ENCODE peak calls at places on chromosomes 7 and 10, in seven cellular contexts. K, A, W, G, Z, I and Y are unnamed samples.

GRCh38 chr7:112877671-112878460 is 87.7 kb upstream of the TMEM168 start:
- DNase-seq in K (no peak), A (no peak), W (no peak), G (no peak), Z (no peak), I (peak), Y (no peak)

GRCh38 chr7:88929719-88930118 is 134.2 kb upstream of the TEX47 start:
- DNase-seq in K (no peak), A (no peak), W (no peak), G (no peak), Z (no peak), I (no peak), Y (no peak)

GRCh38 chr10:98045785-98046389 is 15.5 kb upstream of the CRTAC1 start:
- DNase-seq in K (peak), A (no peak), W (peak), G (peak), Z (peak), I (peak), Y (no peak)

GRCh38 chr7:38781991-38782390 is 127.0 kb downstream of the VPS41 start:
- DNase-seq in K (no peak), A (no peak), W (no peak), G (no peak), Z (no peak), I (no peak), Y (no peak)

GRCh38 chr10:14477408-14477710 is 146.6 kb upstream of the FRMD4A start:
- DNase-seq in K (no peak), A (no peak), W (no peak), G (peak), Z (no peak), I (peak), Y (no peak)

GRCh38 chr10:95573953-95574604 is 12.9 kb upstream of the SORBS1 start:
- DNase-seq in K (no peak), A (no peak), W (no peak), G (no peak), Z (no peak), I (no peak), Y (no peak)

GRCh38 chr7:129271500-129272355 is 46.9 kb downstream of the AHCYL2 start:
- DNase-seq in K (no peak), A (no peak), W (peak), G (no peak), Z (no peak), I (peak), Y (no peak)

GRCh38 chr10:123962756-123963469 is 71.3 kb upstream of the CPXM2 start:
- DNase-seq in K (peak), A (no peak), W (no peak), G (no peak), Z (no peak), I (no peak), Y (peak)

GRCh38 chr10:115948415-115948814 is 324.6 kb downstream of the GFRA1 start:
- DNase-seq in K (no peak), A (no peak), W (no peak), G (no peak), Z (no peak), I (peak), Y (no peak)

GRCh38 chr10:60572511-60573194 is 183.0 kb upstream of the ANK3 start:
- DNase-seq in K (no peak), A (no peak), W (peak), G (no peak), Z (no peak), I (peak), Y (no peak)

GRCh38 chr7:35720849-35721248 is 25.9 kb upstream of the HERPUD2 start:
- DNase-seq in K (no peak), A (no peak), W (no peak), G (no peak), Z (no peak), I (no peak), Y (no peak)

GRCh38 chr7:35722054-35722849 is 27.3 kb upstream of the HERPUD2 start:
- DNase-seq in K (no peak), A (no peak), W (no peak), G (no peak), Z (no peak), I (no peak), Y (no peak)

GRCh38 chr7:35725280-35725680 is 30.3 kb upstream of the HERPUD2 start:
- DNase-seq in K (no peak), A (no peak), W (no peak), G (no peak), Z (no peak), I (no peak), Y (no peak)

GRCh38 chr7:35721288-35721687 is 26.4 kb upstream of the HERPUD2 start:
- DNase-seq in K (no peak), A (no peak), W (no peak), G (no peak), Z (no peak), I (no peak), Y (no peak)

GRCh38 chr7:35723011-35723410 is 28.1 kb upstream of the HERPUD2 start:
- DNase-seq in K (no peak), A (no peak), W (no peak), G (no peak), Z (no peak), I (peak), Y (no peak)
- TF ChIP-seq CTCF in K (no peak), A (no peak), W (no peak), G (no peak), Z (no peak), I (no peak), Y (no peak)

GRCh38 chr10:93277360-93277759 is 203.7 kb downstream of the CYP26A1 start:
- DNase-seq in K (no peak), A (no peak), W (no peak), G (no peak), Z (no peak), I (no peak), Y (no peak)

GRCh38 chr10:93280121-93280698 is 201.9 kb downstream of the MYOF start:
- DNase-seq in K (no peak), A (no peak), W (no peak), G (no peak), Z (no peak), I (no peak), Y (no peak)

GRCh38 chr10:93281367-93281720 is 200.8 kb downstream of the MYOF start:
- DNase-seq in K (no peak), A (no peak), W (no peak), G (no peak), Z (no peak), I (no peak), Y (no peak)

DNA sequence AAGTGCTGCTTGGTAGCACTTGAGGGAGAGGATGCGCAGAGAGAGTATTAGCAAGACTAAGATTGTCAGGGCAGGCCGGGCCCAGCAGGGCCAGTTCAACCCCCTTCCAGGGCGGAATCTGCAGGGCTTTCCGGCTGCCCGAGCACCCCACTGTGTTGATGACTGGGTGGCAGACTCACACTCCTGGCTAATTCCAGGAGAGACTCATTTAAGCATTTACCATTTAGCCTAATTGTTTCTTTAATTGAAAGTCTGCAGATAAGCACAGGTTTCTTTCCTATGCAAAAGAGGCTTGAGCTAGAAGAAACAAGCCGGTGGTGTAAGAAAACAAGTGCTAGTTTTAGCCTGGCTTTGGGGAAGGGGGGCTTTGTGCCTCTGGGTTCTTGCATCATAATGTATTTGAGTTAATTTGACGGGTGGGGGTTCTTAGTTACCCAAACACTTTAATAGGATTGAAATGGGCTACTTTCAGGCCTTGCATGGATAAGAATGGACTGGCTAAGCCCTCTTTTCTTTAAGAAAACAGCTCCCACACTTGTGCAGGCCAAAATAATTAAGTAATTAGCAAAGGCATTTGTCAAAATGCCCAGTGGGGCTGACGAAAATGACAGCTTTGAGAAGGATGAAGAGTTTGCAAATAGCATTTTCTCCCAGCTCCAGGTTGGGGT is 201.3 kb downstream of the MYOF start:
- DNase-seq in K (no peak), A (no peak), W (no peak), G (no peak), Z (no peak), I (no peak), Y (no peak)
- TF ChIP-seq CTCF in K (no peak), A (no peak), W (no peak), G (no peak), Z (no peak), I (no peak), Y (no peak)

DNA sequence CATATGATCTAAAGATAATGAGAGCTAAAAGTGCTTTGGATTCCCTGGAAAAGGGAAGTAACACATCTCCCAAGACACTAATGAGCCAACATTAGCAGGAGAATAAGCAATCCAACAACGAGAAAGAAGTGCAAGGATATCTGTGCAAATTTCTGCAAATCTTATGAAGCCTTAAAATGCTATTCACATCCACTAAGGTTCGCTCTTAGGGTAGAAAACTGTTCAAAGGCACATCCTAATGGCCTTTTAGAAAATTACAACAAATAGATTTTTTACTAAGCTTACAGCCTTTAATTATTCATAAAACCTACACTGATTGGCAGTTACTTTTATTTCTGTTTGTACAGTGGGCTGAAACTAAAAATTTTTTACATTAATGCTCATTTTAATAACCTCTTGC is 100.3 kb downstream of the RAPGEF5 start:
- DNase-seq in K (no peak), A (no peak), W (no peak), G (no peak), Z (no peak), I (no peak), Y (no peak)
- TF ChIP-seq CTCF in K (no peak), A (no peak), W (no peak), G (no peak), Z (no peak), I (no peak), Y (no peak)

GRCh38 chr10:50419091-50419490 is 167.8 kb upstream of the ASAH2 start:
- DNase-seq in K (no peak), A (no peak), W (no peak), G (no peak), Z (no peak), I (no peak), Y (no peak)

GRCh38 chr10:50420166-50420565 is 168.8 kb upstream of the ASAH2 start:
- DNase-seq in K (no peak), A (no peak), W (no peak), G (no peak), Z (no peak), I (no peak), Y (no peak)

GRCh38 chr10:50422259-50422658 is 170.9 kb upstream of the ASAH2 start:
- DNase-seq in K (no peak), A (no peak), W (no peak), G (no peak), Z (no peak), I (peak), Y (no peak)

GRCh38 chr10:50419756-50420155 is 168.4 kb upstream of the ASAH2 start:
- DNase-seq in K (no peak), A (no peak), W (no peak), G (no peak), Z (no peak), I (no peak), Y (no peak)

GRCh38 chr10:50421026-50421719 is 169.9 kb upstream of the ASAH2 start:
- DNase-seq in K (no peak), A (no peak), W (peak), G (no peak), Z (no peak), I (peak), Y (no peak)
- TF ChIP-seq CTCF in K (peak), A (peak), W (peak), G (no peak), Z (peak), I (peak), Y (peak)

DNA sequence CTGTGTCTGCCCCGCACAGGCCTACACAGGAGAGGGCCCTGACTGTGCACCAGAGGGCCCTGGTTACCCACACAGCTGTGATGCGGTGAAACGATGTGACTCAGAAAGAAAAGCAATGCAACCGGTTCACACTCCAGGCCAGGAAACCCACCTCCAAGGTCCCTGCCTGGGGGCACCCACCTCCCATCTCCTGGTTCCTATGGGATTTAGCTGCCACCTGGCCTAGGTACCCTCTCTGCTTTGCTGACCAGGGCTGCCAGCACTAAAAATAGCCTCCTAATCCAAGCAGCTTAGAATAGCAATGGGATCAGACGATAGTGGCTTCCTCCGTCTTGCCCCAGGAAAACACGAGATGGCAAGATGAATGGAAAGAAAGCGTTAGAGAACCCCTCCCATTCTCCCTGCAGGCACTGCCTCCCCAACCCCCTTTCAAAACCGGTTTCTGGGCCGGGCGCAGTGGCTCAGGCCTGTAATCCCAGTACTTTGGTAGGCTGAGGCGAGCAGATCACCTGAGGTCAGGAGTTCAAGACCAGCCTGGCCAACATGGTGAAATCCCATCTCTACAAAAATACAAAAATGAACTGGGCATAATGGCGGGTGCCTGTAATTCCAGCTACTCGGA is 12.4 kb downstream of the RBP3 start:
- DNase-seq in K (no peak), A (peak), W (no peak), G (peak), Z (no peak), I (no peak), Y (no peak)
- TF ChIP-seq CTCF in K (no peak), A (no peak), W (no peak), G (no peak), Z (no peak), I (no peak), Y (no peak)

GRCh38 chr7:121544726-121545125 is 148.6 kb upstream of the FAM3C start:
- DNase-seq in K (no peak), A (no peak), W (no peak), G (no peak), Z (peak), I (peak), Y (no peak)

GRCh38 chr7:121545418-121545817 is 149.3 kb upstream of the FAM3C start:
- DNase-seq in K (no peak), A (no peak), W (no peak), G (no peak), Z (no peak), I (no peak), Y (no peak)

GRCh38 chr7:121546632-121547340 is 150.7 kb upstream of the FAM3C start:
- DNase-seq in K (no peak), A (no peak), W (no peak), G (no peak), Z (no peak), I (peak), Y (no peak)

GRCh38 chr7:121541457-121541856 is 145.3 kb upstream of the FAM3C start:
- DNase-seq in K (no peak), A (no peak), W (no peak), G (no peak), Z (no peak), I (peak), Y (no peak)

DNA sequence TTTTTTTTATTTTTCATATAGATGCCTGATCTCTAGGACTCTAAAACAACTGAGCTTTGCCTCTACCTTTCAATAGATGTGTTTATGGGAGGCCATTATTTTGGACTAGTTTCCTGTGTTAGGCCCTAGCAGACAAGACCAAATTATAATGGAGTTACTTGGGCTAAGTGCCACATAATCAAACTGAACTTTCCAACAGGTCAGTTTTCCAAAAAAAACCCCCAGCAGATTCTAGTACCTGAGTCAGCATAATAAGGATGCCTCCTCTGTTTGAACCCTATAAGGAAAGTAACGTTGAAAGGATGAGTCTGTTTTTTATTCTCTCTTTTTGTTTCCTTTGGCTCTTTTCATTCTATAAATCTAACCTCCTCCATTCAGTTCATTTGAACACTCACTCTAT is 148.1 kb upstream of the FAM3C start:
- DNase-seq in K (no peak), A (no peak), W (no peak), G (no peak), Z (no peak), I (no peak), Y (no peak)
- TF ChIP-seq CTCF in K (no peak), A (no peak), W (no peak), G (no peak), Z (no peak), I (no peak), Y (no peak)

GRCh38 chr7:19988860-19989259 is 215.4 kb upstream of the TMEM196 start:
- DNase-seq in K (no peak), A (no peak), W (no peak), G (no peak), Z (no peak), I (no peak), Y (no peak)

GRCh38 chr7:19982841-19983835 is 209.7 kb upstream of the TMEM196 start:
- DNase-seq in K (peak), A (no peak), W (peak), G (no peak), Z (peak), I (peak), Y (no peak)

GRCh38 chr7:19989906-19990305 is 216.5 kb upstream of the TMEM196 start:
- DNase-seq in K (no peak), A (no peak), W (no peak), G (no peak), Z (no peak), I (no peak), Y (no peak)

GRCh38 chr7:19984231-19984632 is 210.8 kb upstream of the TMEM196 start:
- DNase-seq in K (no peak), A (no peak), W (no peak), G (no peak), Z (no peak), I (no peak), Y (no peak)
- TF ChIP-seq CTCF in K (no peak), A (no peak), W (no peak), G (no peak), Z (no peak), I (no peak), Y (no peak)